ENCODE peak calls at places on chromosome 7, in nine cellular contexts. One of them, this sample, is unnamed.

GRCh38 chr7:112272921-112273561 is 66.5 kb downstream of the ZNF277 start:
- DNase-seq in ascending aorta: no peak
- DNase-seq in breast epithelium: no peak
- DNase-seq in uterus: no peak
- DNase-seq in Peyer's patch: no peak
- DNase-seq in hepatocyte: no peak
- DNase-seq in sigmoid colon: peak; percentile 53
- DNase-seq in adrenal gland: peak; percentile 54
- DNase-seq in lower lobe of right lung: peak; percentile 53
- DNase-seq in this sample: no peak

GRCh38 chr7:121505021-121505420 is 108.9 kb upstream of the FAM3C start:
- DNase-seq in ascending aorta: no peak
- DNase-seq in breast epithelium: no peak
- DNase-seq in uterus: no peak
- DNase-seq in Peyer's patch: no peak
- DNase-seq in hepatocyte: peak; percentile 78
- DNase-seq in sigmoid colon: no peak
- DNase-seq in adrenal gland: no peak
- DNase-seq in lower lobe of right lung: no peak
- DNase-seq in this sample: peak; percentile 19

GRCh38 chr7:24727165-24728120 is 29.8 kb downstream of the GSDME start:
- DNase-seq in ascending aorta: no peak
- DNase-seq in breast epithelium: peak; percentile 22
- DNase-seq in uterus: peak; percentile 44
- DNase-seq in Peyer's patch: peak; percentile 13
- DNase-seq in hepatocyte: no peak
- DNase-seq in sigmoid colon: no peak
- DNase-seq in adrenal gland: peak; percentile 35
- DNase-seq in lower lobe of right lung: no peak
- DNase-seq in this sample: no peak

GRCh38 chr7:91941450-91941849 is 788 bp downstream of the AKAP9 start:
- DNase-seq in ascending aorta: no peak
- DNase-seq in breast epithelium: peak; percentile 31
- DNase-seq in uterus: no peak
- DNase-seq in Peyer's patch: peak; percentile 50
- DNase-seq in hepatocyte: peak; percentile 37
- DNase-seq in sigmoid colon: no peak
- DNase-seq in adrenal gland: peak; percentile 67
- DNase-seq in lower lobe of right lung: peak; percentile 58
- DNase-seq in this sample: peak; percentile 41

GRCh38 chr7:95684037-95684436 is 87.7 kb upstream of the PDK4 start:
- DNase-seq in ascending aorta: no peak
- DNase-seq in breast epithelium: no peak
- DNase-seq in uterus: no peak
- DNase-seq in Peyer's patch: no peak
- DNase-seq in hepatocyte: peak; percentile 61
- DNase-seq in sigmoid colon: no peak
- DNase-seq in adrenal gland: peak; percentile 57
- DNase-seq in lower lobe of right lung: no peak
- DNase-seq in this sample: peak; percentile 61

GRCh38 chr7:134364619-134365037 is 47.9 kb upstream of the SLC35B4 start:
- DNase-seq in ascending aorta: no peak
- DNase-seq in breast epithelium: no peak
- DNase-seq in uterus: no peak
- DNase-seq in Peyer's patch: no peak
- DNase-seq in hepatocyte: peak; percentile 65
- DNase-seq in sigmoid colon: no peak
- DNase-seq in adrenal gland: no peak
- DNase-seq in lower lobe of right lung: no peak
- DNase-seq in this sample: peak; percentile 95

GRCh38 chr7:38169862-38170261 is 8.2 kb upstream of the STARD3NL start:
- DNase-seq in ascending aorta: peak; percentile 64
- DNase-seq in breast epithelium: no peak
- DNase-seq in uterus: no peak
- DNase-seq in Peyer's patch: peak; percentile 18
- DNase-seq in hepatocyte: no peak
- DNase-seq in sigmoid colon: peak; percentile 73
- DNase-seq in adrenal gland: no peak
- DNase-seq in lower lobe of right lung: no peak
- DNase-seq in this sample: peak; percentile 81

GRCh38 chr7:139730746-139731612 is 46.8 kb downstream of the HIPK2 start:
- DNase-seq in ascending aorta: no peak
- DNase-seq in breast epithelium: peak; percentile 47
- DNase-seq in uterus: peak; percentile 50
- DNase-seq in Peyer's patch: peak; percentile 82
- DNase-seq in hepatocyte: no peak
- DNase-seq in sigmoid colon: no peak
- DNase-seq in adrenal gland: peak; percentile 90
- DNase-seq in lower lobe of right lung: peak; percentile 55
- DNase-seq in this sample: peak; percentile 17

GRCh38 chr7:141462958-141463357 is 88.3 kb upstream of the AGK start:
- DNase-seq in ascending aorta: no peak
- DNase-seq in breast epithelium: peak; percentile 20
- DNase-seq in uterus: no peak
- DNase-seq in Peyer's patch: no peak
- DNase-seq in hepatocyte: no peak
- DNase-seq in sigmoid colon: no peak
- DNase-seq in adrenal gland: no peak
- DNase-seq in lower lobe of right lung: no peak
- DNase-seq in this sample: no peak

GRCh38 chr7:135899458-135899857 is 77.7 kb downstream of the MTPN start:
- DNase-seq in ascending aorta: no peak
- DNase-seq in breast epithelium: no peak
- DNase-seq in uterus: no peak
- DNase-seq in Peyer's patch: no peak
- DNase-seq in hepatocyte: no peak
- DNase-seq in sigmoid colon: no peak
- DNase-seq in adrenal gland: no peak
- DNase-seq in lower lobe of right lung: no peak
- DNase-seq in this sample: no peak

DNA sequence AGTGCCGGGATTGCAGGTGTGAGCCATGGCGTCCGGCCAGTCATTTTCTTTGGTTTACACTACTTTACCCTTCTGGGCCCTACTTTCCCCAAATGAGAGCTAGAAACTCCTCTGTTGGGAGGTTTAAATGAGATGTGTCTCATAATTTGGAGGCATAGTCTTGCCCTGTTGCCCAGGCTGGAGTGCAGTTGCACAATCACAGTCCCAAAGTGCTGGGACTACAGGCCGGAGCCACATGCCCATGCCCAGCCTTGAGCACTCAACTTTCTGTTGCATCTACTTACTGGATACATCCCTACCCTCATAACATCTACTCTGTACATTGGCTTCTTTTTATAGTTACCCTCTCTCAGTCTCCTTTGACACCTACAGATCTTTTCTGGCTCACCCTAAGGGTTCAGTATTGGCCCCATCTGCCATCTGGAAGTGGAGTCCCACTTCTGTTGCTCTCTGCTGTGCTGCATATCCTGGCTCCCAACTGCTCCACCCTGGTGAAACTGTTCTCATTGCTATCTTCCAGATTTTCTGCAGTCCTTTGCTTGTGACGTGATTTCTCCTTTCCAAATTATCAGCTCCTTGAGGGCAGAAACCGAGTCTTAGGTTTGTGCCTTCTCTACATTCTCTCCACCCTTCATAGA is 8.4 kb downstream of the EIF4H start:
- DNase-seq in ascending aorta: no peak
- DNase-seq in breast epithelium: no peak
- DNase-seq in uterus: no peak
- DNase-seq in Peyer's patch: no peak
- DNase-seq in hepatocyte: no peak
- DNase-seq in sigmoid colon: no peak
- DNase-seq in adrenal gland: no peak
- DNase-seq in lower lobe of right lung: no peak
- DNase-seq in this sample: no peak
- H3K4me1 ChIP-seq in ascending aorta: peaks cover 70% of the 10 kb centered on the region
- H3K4me1 ChIP-seq in breast epithelium: peaks cover 12% of the 10 kb centered on the region
- H3K4me1 ChIP-seq in uterus: peaks cover 6% of the 10 kb centered on the region
- H3K4me1 ChIP-seq in Peyer's patch: no peaks in the 10 kb centered on the region
- H3K4me1 ChIP-seq in hepatocyte: peaks cover 38% of the 10 kb centered on the region
- H3K4me1 ChIP-seq in sigmoid colon: peaks cover 100% of the 10 kb centered on the region
- H3K4me1 ChIP-seq in adrenal gland: peaks cover 51% of the 10 kb centered on the region
- H3K4me1 ChIP-seq in lower lobe of right lung: peaks cover 99% of the 10 kb centered on the region
- H3K4me1 ChIP-seq in this sample: peaks cover 19% of the 10 kb centered on the region

GRCh38 chr7:47579458-47579857 is 2.5 kb downstream of the TNS3 start:
- DNase-seq in ascending aorta: no peak
- DNase-seq in breast epithelium: no peak
- DNase-seq in uterus: no peak
- DNase-seq in Peyer's patch: no peak
- DNase-seq in hepatocyte: no peak
- DNase-seq in sigmoid colon: no peak
- DNase-seq in adrenal gland: no peak
- DNase-seq in lower lobe of right lung: no peak
- DNase-seq in this sample: no peak
- H3K4me1 ChIP-seq in ascending aorta: peaks cover 63% of the 10 kb centered on the region
- H3K4me1 ChIP-seq in breast epithelium: peaks cover 4% of the 10 kb centered on the region
- H3K4me1 ChIP-seq in uterus: peaks cover 11% of the 10 kb centered on the region
- H3K4me1 ChIP-seq in Peyer's patch: no peaks in the 10 kb centered on the region
- H3K4me1 ChIP-seq in hepatocyte: peaks cover 66% of the 10 kb centered on the region
- H3K4me1 ChIP-seq in sigmoid colon: peaks cover 79% of the 10 kb centered on the region
- H3K4me1 ChIP-seq in adrenal gland: peaks cover 48% of the 10 kb centered on the region
- H3K4me1 ChIP-seq in lower lobe of right lung: peaks cover 88% of the 10 kb centered on the region
- H3K4me1 ChIP-seq in this sample: peaks cover 75% of the 10 kb centered on the region

GRCh38 chr7:150993511-150993910 is 2.7 kb downstream of the NOS3 start:
- DNase-seq in ascending aorta: no peak
- DNase-seq in breast epithelium: no peak
- DNase-seq in uterus: no peak
- DNase-seq in Peyer's patch: no peak
- DNase-seq in hepatocyte: no peak
- DNase-seq in sigmoid colon: peak; percentile 68
- DNase-seq in adrenal gland: peak; percentile 76
- DNase-seq in lower lobe of right lung: no peak
- DNase-seq in this sample: no peak

GRCh38 chr7:150994141-150994837 is 3.5 kb downstream of the NOS3 start:
- DNase-seq in ascending aorta: no peak
- DNase-seq in breast epithelium: no peak
- DNase-seq in uterus: no peak
- DNase-seq in Peyer's patch: no peak
- DNase-seq in hepatocyte: peak; percentile 59
- DNase-seq in sigmoid colon: no peak
- DNase-seq in adrenal gland: no peak
- DNase-seq in lower lobe of right lung: no peak
- DNase-seq in this sample: no peak

GRCh38 chr7:150992833-150993302 is 2.1 kb downstream of the NOS3 start:
- DNase-seq in ascending aorta: no peak
- DNase-seq in breast epithelium: no peak
- DNase-seq in uterus: no peak
- DNase-seq in Peyer's patch: no peak
- DNase-seq in hepatocyte: peak; percentile 61
- DNase-seq in sigmoid colon: peak; percentile 66
- DNase-seq in adrenal gland: no peak
- DNase-seq in lower lobe of right lung: no peak
- DNase-seq in this sample: no peak

GRCh38 chr7:150990416-150991186 is at the start of gene NOS3:
- DNase-seq in ascending aorta: no peak
- DNase-seq in breast epithelium: no peak
- DNase-seq in uterus: no peak
- DNase-seq in Peyer's patch: no peak
- DNase-seq in hepatocyte: peak; percentile 75
- DNase-seq in sigmoid colon: no peak
- DNase-seq in adrenal gland: no peak
- DNase-seq in lower lobe of right lung: no peak
- DNase-seq in this sample: peak; percentile 82

DNA sequence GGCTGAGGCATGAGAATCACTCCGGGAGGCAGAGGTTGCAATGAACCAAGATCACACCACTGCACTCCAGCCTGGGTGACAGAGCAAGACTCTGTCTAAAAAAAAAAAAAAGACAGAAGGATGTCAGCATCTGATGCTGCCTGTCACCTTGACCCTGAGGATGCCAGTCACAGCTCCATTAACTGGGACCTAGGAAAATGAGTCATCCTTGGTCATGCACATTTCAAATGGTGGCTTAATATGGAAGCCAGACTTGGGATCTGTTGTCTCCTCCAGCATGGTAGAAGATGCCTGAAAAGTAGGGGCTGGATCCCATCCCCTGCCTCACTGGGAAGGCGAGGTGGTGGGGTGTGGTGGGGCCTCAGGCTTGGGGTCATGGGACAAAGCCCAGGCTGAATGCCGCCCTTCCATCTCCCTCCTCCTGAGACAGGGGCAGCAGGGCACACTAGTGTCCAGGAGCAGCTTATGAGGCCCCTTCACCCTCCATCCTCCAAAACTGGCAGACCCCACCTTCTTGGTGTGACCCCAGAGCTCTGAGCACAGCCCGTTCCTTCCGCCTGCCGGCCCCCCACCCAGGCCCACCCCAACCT is 1.3 kb downstream of the NOS3 start:
- DNase-seq in ascending aorta: no peak
- DNase-seq in breast epithelium: no peak
- DNase-seq in uterus: no peak
- DNase-seq in Peyer's patch: no peak
- DNase-seq in hepatocyte: no peak
- DNase-seq in sigmoid colon: no peak
- DNase-seq in adrenal gland: no peak
- DNase-seq in lower lobe of right lung: no peak
- DNase-seq in this sample: no peak
- H3K4me1 ChIP-seq in ascending aorta: no peaks in the 10 kb centered on the region
- H3K4me1 ChIP-seq in breast epithelium: no peaks in the 10 kb centered on the region
- H3K4me1 ChIP-seq in uterus: no peaks in the 10 kb centered on the region
- H3K4me1 ChIP-seq in Peyer's patch: no peaks in the 10 kb centered on the region
- H3K4me1 ChIP-seq in hepatocyte: peaks cover 24% of the 10 kb centered on the region
- H3K4me1 ChIP-seq in sigmoid colon: peaks cover 18% of the 10 kb centered on the region
- H3K4me1 ChIP-seq in adrenal gland: no peaks in the 10 kb centered on the region
- H3K4me1 ChIP-seq in lower lobe of right lung: peaks cover 50% of the 10 kb centered on the region
- H3K4me1 ChIP-seq in this sample: peaks cover 6% of the 10 kb centered on the region

GRCh38 chr7:17090751-17091150 is 207.7 kb upstream of the AHR start:
- DNase-seq in ascending aorta: no peak
- DNase-seq in breast epithelium: no peak
- DNase-seq in uterus: no peak
- DNase-seq in Peyer's patch: no peak
- DNase-seq in hepatocyte: no peak
- DNase-seq in sigmoid colon: no peak
- DNase-seq in adrenal gland: no peak
- DNase-seq in lower lobe of right lung: no peak
- DNase-seq in this sample: peak; percentile 85

GRCh38 chr7:17084166-17084475 is 202.3 kb upstream of the AGR3 start:
- DNase-seq in ascending aorta: no peak
- DNase-seq in breast epithelium: no peak
- DNase-seq in uterus: no peak
- DNase-seq in Peyer's patch: no peak
- DNase-seq in hepatocyte: no peak
- DNase-seq in sigmoid colon: no peak
- DNase-seq in adrenal gland: no peak
- DNase-seq in lower lobe of right lung: no peak
- DNase-seq in this sample: no peak

GRCh38 chr7:17085186-17085585 is 203.4 kb upstream of the AGR3 start:
- DNase-seq in ascending aorta: no peak
- DNase-seq in breast epithelium: no peak
- DNase-seq in uterus: no peak
- DNase-seq in Peyer's patch: no peak
- DNase-seq in hepatocyte: no peak
- DNase-seq in sigmoid colon: no peak
- DNase-seq in adrenal gland: no peak
- DNase-seq in lower lobe of right lung: no peak
- DNase-seq in this sample: peak; percentile 58

GRCh38 chr7:17083392-17084165 is 201.8 kb upstream of the AGR3 start:
- DNase-seq in ascending aorta: no peak
- DNase-seq in breast epithelium: no peak
- DNase-seq in uterus: no peak
- DNase-seq in Peyer's patch: no peak
- DNase-seq in hepatocyte: no peak
- DNase-seq in sigmoid colon: no peak
- DNase-seq in adrenal gland: no peak
- DNase-seq in lower lobe of right lung: no peak
- DNase-seq in this sample: no peak

GRCh38 chr7:17086403-17086802 is 204.6 kb upstream of the AGR3 start:
- DNase-seq in ascending aorta: no peak
- DNase-seq in breast epithelium: no peak
- DNase-seq in uterus: no peak
- DNase-seq in Peyer's patch: no peak
- DNase-seq in hepatocyte: no peak
- DNase-seq in sigmoid colon: no peak
- DNase-seq in adrenal gland: no peak
- DNase-seq in lower lobe of right lung: no peak
- DNase-seq in this sample: no peak
- H3K4me1 ChIP-seq in ascending aorta: no peaks in the 10 kb centered on the region
- H3K4me1 ChIP-seq in breast epithelium: no peaks in the 10 kb centered on the region
- H3K4me1 ChIP-seq in uterus: no peaks in the 10 kb centered on the region
- H3K4me1 ChIP-seq in Peyer's patch: no peaks in the 10 kb centered on the region
- H3K4me1 ChIP-seq in hepatocyte: peaks cover 3% of the 10 kb centered on the region
- H3K4me1 ChIP-seq in sigmoid colon: no peaks in the 10 kb centered on the region
- H3K4me1 ChIP-seq in adrenal gland: no peaks in the 10 kb centered on the region
- H3K4me1 ChIP-seq in lower lobe of right lung: no peaks in the 10 kb centered on the region
- H3K4me1 ChIP-seq in this sample: peaks cover 22% of the 10 kb centered on the region